ENCODE peak calls at places on chromosomes 2 and 18, in five cellular contexts. U is ACHN, V is OCI-LY7, B is head of caudate nucleus, Y is HFF-Myc. D is an unnamed sample.
A peak's percentile ranks its signal among the peaks of the same experiment; 100 is the strongest.

GRCh38 chr2:207749873-207750272 is 19.8 kb downstream of the FZD5 start:
- DNase-seq in U (no peak), V (no peak), B (no peak), Y (no peak), D (no peak)

GRCh38 chr2:150679456-150680120 is 192.1 kb upstream of the RND3 start:
- DNase-seq in U (no peak), V (no peak), B (no peak), Y (no peak), D (no peak)

GRCh38 chr18:44715245-44715644 is 34.6 kb downstream of the SETBP1 start:
- DNase-seq in U (peak; percentile 56), V (no peak), B (no peak), Y (no peak), D (no peak)

GRCh38 chr2:173830169-173830568 is 135.0 kb downstream of the SP3 start:
- DNase-seq in U (no peak), V (no peak), B (no peak), Y (no peak), D (no peak)

GRCh38 chr18:9705183-9705864 is 2.8 kb upstream of the RAB31 start:
- DNase-seq in U (no peak), V (no peak), B (no peak), Y (no peak), D (no peak)

GRCh38 chr2:101518470-101519172 is 43.7 kb upstream of the RFX8 start:
- DNase-seq in U (peak; percentile 70), V (peak; percentile 23), B (peak; percentile 67), Y (no peak), D (no peak)

GRCh38 chr2:73053316-73054114 is 18.0 kb downstream of the SFXN5 start:
- DNase-seq in U (no peak), V (no peak), B (peak; percentile 46), Y (no peak), D (no peak)

GRCh38 chr2:242032780-242033656 is 163.5 kb downstream of the RTP5 start:
- DNase-seq in U (no peak), V (no peak), B (no peak), Y (no peak), D (no peak)

GRCh38 chr2:188965554-188965953 is 8.6 kb upstream of the COL3A1 start:
- DNase-seq in U (no peak), V (no peak), B (no peak), Y (no peak), D (no peak)

GRCh38 chr2:197107291-197108269 is 181.1 kb upstream of the PGAP1 start:
- DNase-seq in U (no peak), V (no peak), B (no peak), Y (no peak), D (no peak)

GRCh38 chr2:12291303-12291702 is 425.4 kb upstream of the TRIB2 start:
- DNase-seq in U (no peak), V (no peak), B (no peak), Y (no peak), D (no peak)

D was measured in stimulated activated CD8-positive, alpha-beta memory T cell treated with anti-CD3 and anti-CD28 coated beads, Interleukin-2, amount 100 ng/mL, for 1 hour.